ENCODE peak calls at places on chromosomes 4 and X, in four cellular contexts. One of them, this sample, is unnamed.

GRCh38 chr4:6727081-6727942 is 11.3 kb downstream of the BLOC1S4 start:
- DNase-seq in GM12878: no peak
- DNase-seq in HepG2: no peak
- DNase-seq in K562: peak
- DNase-seq in this sample: no peak

GRCh38 chr4:37453004-37453360 is 208.4 kb downstream of the NWD2 start:
- DNase-seq in GM12878: peak
- DNase-seq in HepG2: peak
- DNase-seq in K562: peak
- DNase-seq in this sample: peak

GRCh38 chr4:145799225-145799624 is 119.3 kb downstream of the C4orf51 start:
- DNase-seq in GM12878: no peak
- DNase-seq in HepG2: no peak
- DNase-seq in K562: no peak
- DNase-seq in this sample: no peak

GRCh38 chr4:172851534-172851933 is 317.1 kb upstream of the GALNT7 start:
- DNase-seq in GM12878: no peak
- DNase-seq in HepG2: no peak
- DNase-seq in K562: no peak
- DNase-seq in this sample: no peak

GRCh38 chrX:154036513-154036912 is 16.8 kb upstream of the IRAK1 start:
- DNase-seq in GM12878: no peak
- DNase-seq in HepG2: no peak
- DNase-seq in K562: no peak
- DNase-seq in this sample: no peak

GRCh38 chrX:121642415-121642814 is 595.0 kb downstream of the GLUD2 start:
- DNase-seq in GM12878: no peak
- DNase-seq in HepG2: no peak
- DNase-seq in K562: no peak
- DNase-seq in this sample: no peak

GRCh38 chr4:77358315-77358928 is 201.4 kb downstream of the CCNG2 start:
- DNase-seq in GM12878: no peak
- DNase-seq in HepG2: peak
- DNase-seq in K562: peak
- DNase-seq in this sample: peak

GRCh38 chrX:52558140-52558539 is 41.3 kb upstream of the XAGE1B start:
- DNase-seq in GM12878: no peak
- DNase-seq in HepG2: peak
- DNase-seq in K562: no peak
- DNase-seq in this sample: no peak

DNA sequence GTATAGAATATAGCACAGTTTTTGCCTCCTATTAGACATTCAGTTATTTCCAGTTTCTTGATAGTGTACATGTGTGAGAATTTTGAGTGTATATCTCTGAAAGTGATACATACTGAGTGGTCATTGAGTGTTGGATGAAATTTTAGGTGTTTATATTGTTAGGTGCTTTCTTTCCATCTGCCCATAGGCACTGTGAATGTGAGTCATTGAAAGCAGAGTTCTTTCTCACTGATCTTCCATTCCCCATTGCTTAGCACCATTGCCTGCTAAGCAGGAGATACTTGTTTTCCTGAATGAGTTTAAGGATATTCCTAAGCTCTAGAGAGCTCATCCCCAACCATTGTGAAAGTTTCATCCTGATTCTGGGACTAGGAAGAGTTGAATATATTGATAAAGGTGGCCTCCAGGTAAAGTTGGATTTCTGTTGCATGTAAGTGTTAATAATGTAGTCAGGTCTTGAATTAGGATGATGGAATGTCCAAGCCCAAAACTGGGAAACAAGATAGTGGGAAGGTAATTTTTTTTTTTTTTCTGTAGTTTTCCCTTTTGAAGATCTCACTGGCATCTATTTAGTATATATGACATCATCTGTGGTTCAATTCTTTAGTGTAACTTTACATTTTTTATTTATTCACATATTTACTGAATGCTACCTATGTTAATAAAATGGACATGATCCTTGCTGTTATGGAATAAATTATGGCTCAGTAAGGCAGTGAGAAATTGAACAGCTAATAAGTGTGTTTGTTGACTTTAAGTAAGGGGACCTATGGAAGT is 22.1 kb downstream of the UBE2K start:
- DNase-seq in GM12878: no peak
- DNase-seq in HepG2: no peak
- DNase-seq in K562: no peak
- DNase-seq in this sample: no peak
- TF ChIP-seq FOXK2 in GM12878: no peak
- TF ChIP-seq FOXK2 in HepG2: no peak
- TF ChIP-seq FOXK2 in K562: no peak
- TF ChIP-seq FOXK2 in this sample: no peak

DNA sequence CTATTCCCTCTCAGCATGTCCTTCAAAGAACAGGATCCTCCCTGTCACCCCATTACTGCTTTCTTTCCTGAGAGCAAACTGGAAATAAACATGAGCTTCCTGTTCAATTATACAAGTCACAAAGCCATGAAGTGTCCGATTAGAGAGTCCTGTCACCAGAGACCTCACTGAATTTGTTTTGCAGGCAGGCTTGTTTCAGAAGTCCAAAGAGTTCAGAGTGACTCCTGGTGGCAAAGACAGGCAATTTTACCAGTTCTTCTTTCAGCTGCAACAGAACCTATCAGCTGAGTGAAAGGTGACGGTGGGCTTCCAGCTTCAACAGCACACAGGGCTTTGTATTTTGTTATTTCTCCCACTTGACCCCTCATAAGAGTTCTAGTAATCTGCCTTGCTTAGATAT is 6.4 kb downstream of the ELK1 start:
- DNase-seq in GM12878: no peak
- DNase-seq in HepG2: no peak
- DNase-seq in K562: no peak
- DNase-seq in this sample: no peak
- TF ChIP-seq FOXK2 in GM12878: no peak
- TF ChIP-seq FOXK2 in HepG2: no peak
- TF ChIP-seq FOXK2 in K562: no peak
- TF ChIP-seq FOXK2 in this sample: no peak

GRCh38 chrX:35101901-35102300 is 159.3 kb downstream of the FAM47B start:
- DNase-seq in GM12878: no peak
- DNase-seq in HepG2: no peak
- DNase-seq in K562: no peak
- DNase-seq in this sample: no peak
- TF ChIP-seq FOXK2 in GM12878: no peak
- TF ChIP-seq FOXK2 in HepG2: no peak
- TF ChIP-seq FOXK2 in K562: no peak
- TF ChIP-seq FOXK2 in this sample: no peak

DNA sequence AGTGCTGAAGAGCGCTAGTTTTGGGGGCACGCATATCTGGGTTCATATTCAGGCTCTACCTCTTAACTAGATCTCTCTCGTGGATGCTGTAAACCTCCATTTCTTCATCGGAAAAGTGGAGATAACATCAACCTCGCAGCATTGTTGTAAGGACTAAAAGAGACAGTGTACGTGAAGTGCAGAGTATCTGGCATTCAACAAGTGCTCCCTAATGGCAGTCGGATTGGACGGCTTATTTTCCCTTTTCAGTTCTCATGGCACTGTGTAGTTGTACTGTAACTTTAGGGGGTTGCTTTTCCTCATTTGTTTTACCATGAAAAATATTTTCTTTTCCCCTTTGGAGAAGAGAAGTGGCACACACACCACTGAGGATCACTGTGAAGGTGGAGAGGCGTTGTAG is 51.4 kb upstream of the ESX1 start:
- DNase-seq in GM12878: no peak
- DNase-seq in HepG2: no peak
- DNase-seq in K562: no peak
- DNase-seq in this sample: no peak
- TF ChIP-seq FOXK2 in GM12878: no peak
- TF ChIP-seq FOXK2 in HepG2: no peak
- TF ChIP-seq FOXK2 in K562: no peak
- TF ChIP-seq FOXK2 in this sample: no peak

GRCh38 chr4:22688236-22688635 is 4.5 kb upstream of the GBA3 start:
- DNase-seq in GM12878: no peak
- DNase-seq in HepG2: no peak
- DNase-seq in K562: no peak
- DNase-seq in this sample: no peak
- TF ChIP-seq FOXK2 in GM12878: no peak
- TF ChIP-seq FOXK2 in HepG2: no peak
- TF ChIP-seq FOXK2 in K562: no peak
- TF ChIP-seq FOXK2 in this sample: no peak

This sample was measured in HEK293T.